ENCODE peak calls at places on chromosomes 1 and 21, in ten cellular contexts. One of them, this sample, is unnamed.

GRCh38 chr21:46474365-46474764 is 15.7 kb downstream of the DIP2A start:
- ATAC-seq in left lung: no peak
- ATAC-seq in RWPE2: no peak
- ATAC-seq in activated CD8-positive, alpha-beta T cell treated with anti-CD3 and anti-CD28 coated beads, Interleukin-2, amount 10 ng/mL, durations not matched to agents 7 days and 5 days: no peak
- ATAC-seq in stimulated activated naive B cell treated with anti-CD40 and anti-IgM and Interleukin-4, amounts not matched to agents 10 μg/mL and 1 μg/mL and 100 μg/mL, for 72 hours: peak
- ATAC-seq in left cardiac atrium: no peak
- ATAC-seq in T-cell: no peak
- ATAC-seq in activated naive CD8-positive, alpha-beta T cell treated with anti-CD3 and anti-CD28 coated beads, Interleukin-2, amount 10 ng/mL, durations not matched to agents 7 days and 5 days: no peak
- ATAC-seq in activated naive CD4-positive, alpha-beta T cell treated with anti-CD3 and anti-CD28 coated beads, Interleukin-2, amount 50 U/mL, for 72 hours: no peak
- ATAC-seq in sciatic nerve: no peak
- ATAC-seq in this sample: no peak

GRCh38 chr1:52119722-52120121 is 22.2 kb upstream of the ZFYVE9 start:
- ATAC-seq in left cardiac atrium: no peak
- ATAC-seq in activated CD8-positive, alpha-beta T cell treated with anti-CD3 and anti-CD28 coated beads, Interleukin-2, amount 10 ng/mL, durations not matched to agents 7 days and 5 days: no peak
- ATAC-seq in T-cell: no peak
- ATAC-seq in activated naive CD8-positive, alpha-beta T cell treated with anti-CD3 and anti-CD28 coated beads, Interleukin-2, amount 10 ng/mL, durations not matched to agents 7 days and 5 days: no peak
- ATAC-seq in sciatic nerve: no peak
- ATAC-seq in activated naive CD4-positive, alpha-beta T cell treated with anti-CD3 and anti-CD28 coated beads, Interleukin-2, amount 50 U/mL, for 72 hours: no peak
- ATAC-seq in RWPE2: no peak
- ATAC-seq in left lung: no peak
- ATAC-seq in stimulated activated naive B cell treated with anti-CD40 and anti-IgM and Interleukin-4, amounts not matched to agents 10 μg/mL and 1 μg/mL and 100 μg/mL, for 72 hours: no peak
- ATAC-seq in this sample: no peak

GRCh38 chr1:178055093-178055492 is 38.8 kb upstream of the RASAL2 start:
- ATAC-seq in activated naive CD4-positive, alpha-beta T cell treated with anti-CD3 and anti-CD28 coated beads, Interleukin-2, amount 50 U/mL, for 72 hours: no peak
- ATAC-seq in activated CD8-positive, alpha-beta T cell treated with anti-CD3 and anti-CD28 coated beads, Interleukin-2, amount 10 ng/mL, durations not matched to agents 7 days and 5 days: no peak
- ATAC-seq in stimulated activated naive B cell treated with anti-CD40 and anti-IgM and Interleukin-4, amounts not matched to agents 10 μg/mL and 1 μg/mL and 100 μg/mL, for 72 hours: no peak
- ATAC-seq in activated naive CD8-positive, alpha-beta T cell treated with anti-CD3 and anti-CD28 coated beads, Interleukin-2, amount 10 ng/mL, durations not matched to agents 7 days and 5 days: no peak
- ATAC-seq in RWPE2: peak
- ATAC-seq in left cardiac atrium: no peak
- ATAC-seq in sciatic nerve: peak
- ATAC-seq in left lung: peak
- ATAC-seq in T-cell: no peak
- ATAC-seq in this sample: no peak

GRCh38 chr1:87685366-87686136 is 356.9 kb downstream of the LMO4 start:
- ATAC-seq in T-cell: no peak
- ATAC-seq in stimulated activated naive B cell treated with anti-CD40 and anti-IgM and Interleukin-4, amounts not matched to agents 10 μg/mL and 1 μg/mL and 100 μg/mL, for 72 hours: no peak
- ATAC-seq in activated naive CD4-positive, alpha-beta T cell treated with anti-CD3 and anti-CD28 coated beads, Interleukin-2, amount 50 U/mL, for 72 hours: no peak
- ATAC-seq in RWPE2: no peak
- ATAC-seq in sciatic nerve: peak
- ATAC-seq in left cardiac atrium: no peak
- ATAC-seq in activated naive CD8-positive, alpha-beta T cell treated with anti-CD3 and anti-CD28 coated beads, Interleukin-2, amount 10 ng/mL, durations not matched to agents 7 days and 5 days: no peak
- ATAC-seq in left lung: no peak
- ATAC-seq in activated CD8-positive, alpha-beta T cell treated with anti-CD3 and anti-CD28 coated beads, Interleukin-2, amount 10 ng/mL, durations not matched to agents 7 days and 5 days: no peak
- ATAC-seq in this sample: no peak

GRCh38 chr1:194342484-194343262 is 1156.3 kb upstream of the B3GALT2 start:
- ATAC-seq in left cardiac atrium: no peak
- ATAC-seq in activated CD8-positive, alpha-beta T cell treated with anti-CD3 and anti-CD28 coated beads, Interleukin-2, amount 10 ng/mL, durations not matched to agents 7 days and 5 days: no peak
- ATAC-seq in sciatic nerve: no peak
- ATAC-seq in RWPE2: no peak
- ATAC-seq in stimulated activated naive B cell treated with anti-CD40 and anti-IgM and Interleukin-4, amounts not matched to agents 10 μg/mL and 1 μg/mL and 100 μg/mL, for 72 hours: no peak
- ATAC-seq in activated naive CD4-positive, alpha-beta T cell treated with anti-CD3 and anti-CD28 coated beads, Interleukin-2, amount 50 U/mL, for 72 hours: no peak
- ATAC-seq in activated naive CD8-positive, alpha-beta T cell treated with anti-CD3 and anti-CD28 coated beads, Interleukin-2, amount 10 ng/mL, durations not matched to agents 7 days and 5 days: no peak
- ATAC-seq in T-cell: no peak
- ATAC-seq in left lung: no peak
- ATAC-seq in this sample: no peak

GRCh38 chr1:225921734-225922709 is 2.0 kb downstream of the PYCR2 start:
- ATAC-seq in activated CD8-positive, alpha-beta T cell treated with anti-CD3 and anti-CD28 coated beads, Interleukin-2, amount 10 ng/mL, durations not matched to agents 7 days and 5 days: no peak
- ATAC-seq in left lung: no peak
- ATAC-seq in activated naive CD4-positive, alpha-beta T cell treated with anti-CD3 and anti-CD28 coated beads, Interleukin-2, amount 50 U/mL, for 72 hours: no peak
- ATAC-seq in activated naive CD8-positive, alpha-beta T cell treated with anti-CD3 and anti-CD28 coated beads, Interleukin-2, amount 10 ng/mL, durations not matched to agents 7 days and 5 days: no peak
- ATAC-seq in RWPE2: peak
- ATAC-seq in sciatic nerve: no peak
- ATAC-seq in T-cell: no peak
- ATAC-seq in stimulated activated naive B cell treated with anti-CD40 and anti-IgM and Interleukin-4, amounts not matched to agents 10 μg/mL and 1 μg/mL and 100 μg/mL, for 72 hours: no peak
- ATAC-seq in left cardiac atrium: no peak
- ATAC-seq in this sample: no peak

GRCh38 chr1:206770531-206771352 is at the start of gene IL19:
- ATAC-seq in activated CD8-positive, alpha-beta T cell treated with anti-CD3 and anti-CD28 coated beads, Interleukin-2, amount 10 ng/mL, durations not matched to agents 7 days and 5 days: no peak
- ATAC-seq in activated naive CD8-positive, alpha-beta T cell treated with anti-CD3 and anti-CD28 coated beads, Interleukin-2, amount 10 ng/mL, durations not matched to agents 7 days and 5 days: no peak
- ATAC-seq in activated naive CD4-positive, alpha-beta T cell treated with anti-CD3 and anti-CD28 coated beads, Interleukin-2, amount 50 U/mL, for 72 hours: no peak
- ATAC-seq in sciatic nerve: peak
- ATAC-seq in RWPE2: peak
- ATAC-seq in T-cell: no peak
- ATAC-seq in left cardiac atrium: peak
- ATAC-seq in left lung: peak
- ATAC-seq in stimulated activated naive B cell treated with anti-CD40 and anti-IgM and Interleukin-4, amounts not matched to agents 10 μg/mL and 1 μg/mL and 100 μg/mL, for 72 hours: no peak
- ATAC-seq in this sample: no peak

GRCh38 chr1:20578721-20579380 is 10.0 kb upstream of the CDA start:
- ATAC-seq in stimulated activated naive B cell treated with anti-CD40 and anti-IgM and Interleukin-4, amounts not matched to agents 10 μg/mL and 1 μg/mL and 100 μg/mL, for 72 hours: no peak
- ATAC-seq in T-cell: no peak
- ATAC-seq in activated naive CD4-positive, alpha-beta T cell treated with anti-CD3 and anti-CD28 coated beads, Interleukin-2, amount 50 U/mL, for 72 hours: no peak
- ATAC-seq in activated naive CD8-positive, alpha-beta T cell treated with anti-CD3 and anti-CD28 coated beads, Interleukin-2, amount 10 ng/mL, durations not matched to agents 7 days and 5 days: no peak
- ATAC-seq in sciatic nerve: no peak
- ATAC-seq in left cardiac atrium: no peak
- ATAC-seq in activated CD8-positive, alpha-beta T cell treated with anti-CD3 and anti-CD28 coated beads, Interleukin-2, amount 10 ng/mL, durations not matched to agents 7 days and 5 days: no peak
- ATAC-seq in RWPE2: no peak
- ATAC-seq in left lung: no peak
- ATAC-seq in this sample: no peak

GRCh38 chr1:168920456-168921094 is 185.9 kb upstream of the ATP1B1 start:
- ATAC-seq in T-cell: no peak
- ATAC-seq in activated CD8-positive, alpha-beta T cell treated with anti-CD3 and anti-CD28 coated beads, Interleukin-2, amount 10 ng/mL, durations not matched to agents 7 days and 5 days: no peak
- ATAC-seq in activated naive CD4-positive, alpha-beta T cell treated with anti-CD3 and anti-CD28 coated beads, Interleukin-2, amount 50 U/mL, for 72 hours: no peak
- ATAC-seq in RWPE2: peak
- ATAC-seq in sciatic nerve: peak
- ATAC-seq in left lung: peak
- ATAC-seq in left cardiac atrium: peak
- ATAC-seq in activated naive CD8-positive, alpha-beta T cell treated with anti-CD3 and anti-CD28 coated beads, Interleukin-2, amount 10 ng/mL, durations not matched to agents 7 days and 5 days: no peak
- ATAC-seq in stimulated activated naive B cell treated with anti-CD40 and anti-IgM and Interleukin-4, amounts not matched to agents 10 μg/mL and 1 μg/mL and 100 μg/mL, for 72 hours: no peak
- ATAC-seq in this sample: no peak

GRCh38 chr21:28822882-28823335 is 169.8 kb downstream of the LTN1 start:
- ATAC-seq in RWPE2: no peak
- ATAC-seq in left cardiac atrium: peak
- ATAC-seq in activated naive CD4-positive, alpha-beta T cell treated with anti-CD3 and anti-CD28 coated beads, Interleukin-2, amount 50 U/mL, for 72 hours: no peak
- ATAC-seq in activated naive CD8-positive, alpha-beta T cell treated with anti-CD3 and anti-CD28 coated beads, Interleukin-2, amount 10 ng/mL, durations not matched to agents 7 days and 5 days: no peak
- ATAC-seq in left lung: peak
- ATAC-seq in T-cell: no peak
- ATAC-seq in activated CD8-positive, alpha-beta T cell treated with anti-CD3 and anti-CD28 coated beads, Interleukin-2, amount 10 ng/mL, durations not matched to agents 7 days and 5 days: no peak
- ATAC-seq in sciatic nerve: peak
- ATAC-seq in stimulated activated naive B cell treated with anti-CD40 and anti-IgM and Interleukin-4, amounts not matched to agents 10 μg/mL and 1 μg/mL and 100 μg/mL, for 72 hours: no peak
- ATAC-seq in this sample: no peak

GRCh38 chr1:89670168-89670567 is 37.2 kb downstream of the LRRC8C start:
- ATAC-seq in activated CD8-positive, alpha-beta T cell treated with anti-CD3 and anti-CD28 coated beads, Interleukin-2, amount 10 ng/mL, durations not matched to agents 7 days and 5 days: peak
- ATAC-seq in RWPE2: no peak
- ATAC-seq in activated naive CD8-positive, alpha-beta T cell treated with anti-CD3 and anti-CD28 coated beads, Interleukin-2, amount 10 ng/mL, durations not matched to agents 7 days and 5 days: peak
- ATAC-seq in activated naive CD4-positive, alpha-beta T cell treated with anti-CD3 and anti-CD28 coated beads, Interleukin-2, amount 50 U/mL, for 72 hours: peak
- ATAC-seq in T-cell: peak
- ATAC-seq in left lung: peak
- ATAC-seq in sciatic nerve: peak
- ATAC-seq in left cardiac atrium: no peak
- ATAC-seq in stimulated activated naive B cell treated with anti-CD40 and anti-IgM and Interleukin-4, amounts not matched to agents 10 μg/mL and 1 μg/mL and 100 μg/mL, for 72 hours: peak
- ATAC-seq in this sample: peak

GRCh38 chr1:161261859-161262225 is 3.3 kb downstream of the PCP4L1 start:
- ATAC-seq in left cardiac atrium: no peak
- ATAC-seq in activated naive CD4-positive, alpha-beta T cell treated with anti-CD3 and anti-CD28 coated beads, Interleukin-2, amount 50 U/mL, for 72 hours: no peak
- ATAC-seq in stimulated activated naive B cell treated with anti-CD40 and anti-IgM and Interleukin-4, amounts not matched to agents 10 μg/mL and 1 μg/mL and 100 μg/mL, for 72 hours: no peak
- ATAC-seq in RWPE2: no peak
- ATAC-seq in activated CD8-positive, alpha-beta T cell treated with anti-CD3 and anti-CD28 coated beads, Interleukin-2, amount 10 ng/mL, durations not matched to agents 7 days and 5 days: no peak
- ATAC-seq in sciatic nerve: no peak
- ATAC-seq in T-cell: no peak
- ATAC-seq in activated naive CD8-positive, alpha-beta T cell treated with anti-CD3 and anti-CD28 coated beads, Interleukin-2, amount 10 ng/mL, durations not matched to agents 7 days and 5 days: no peak
- ATAC-seq in left lung: no peak
- ATAC-seq in this sample: no peak

GRCh38 chr1:34917017-34917416 is 12.4 kb downstream of the DLGAP3 start:
- ATAC-seq in T-cell: no peak
- ATAC-seq in activated naive CD8-positive, alpha-beta T cell treated with anti-CD3 and anti-CD28 coated beads, Interleukin-2, amount 10 ng/mL, durations not matched to agents 7 days and 5 days: no peak
- ATAC-seq in stimulated activated naive B cell treated with anti-CD40 and anti-IgM and Interleukin-4, amounts not matched to agents 10 μg/mL and 1 μg/mL and 100 μg/mL, for 72 hours: no peak
- ATAC-seq in activated CD8-positive, alpha-beta T cell treated with anti-CD3 and anti-CD28 coated beads, Interleukin-2, amount 10 ng/mL, durations not matched to agents 7 days and 5 days: no peak
- ATAC-seq in left cardiac atrium: no peak
- ATAC-seq in left lung: no peak
- ATAC-seq in RWPE2: no peak
- ATAC-seq in activated naive CD4-positive, alpha-beta T cell treated with anti-CD3 and anti-CD28 coated beads, Interleukin-2, amount 50 U/mL, for 72 hours: no peak
- ATAC-seq in sciatic nerve: no peak
- ATAC-seq in this sample: no peak

This sample was measured in stimulated activated memory B cell treated with anti-CD40 and anti-IgM and Interleukin-4, amounts not matched to agents 10 μg/mL and 1 μg/mL and 100 μg/mL, for 72 hours.